ENCODE peak calls at places on chromosomes 16 and 17, in six cellular contexts. A, U, I, J, O and N are unnamed samples.
A peak's percentile ranks its signal among the peaks of the same experiment; 100 is the strongest.

GRCh38 chr17:51050291-51051033 is 70.2 kb downstream of the SPAG9 start:
- DNase-seq in A (no peak), U (no peak), I (no peak), J (peak; percentile 23), O (peak; percentile 64), N (no peak)

GRCh38 chr17:14604920-14605599 is 304.2 kb downstream of the HS3ST3B1 start:
- DNase-seq in A (no peak), U (no peak), I (no peak), J (no peak), O (no peak), N (no peak)

GRCh38 chr16:89899879-89900481 is 18.7 kb upstream of the MC1R start:
- DNase-seq in A (no peak), U (peak; percentile 48), I (no peak), J (no peak), O (no peak), N (peak; percentile 65)

GRCh38 chr17:163514-164103 is 17.8 kb downstream of the DOC2B start:
- DNase-seq in A (no peak), U (no peak), I (no peak), J (no peak), O (no peak), N (no peak)

GRCh38 chr16:48383877-48384304 is 1.3 kb downstream of the SIAH1 start:
- DNase-seq in A (no peak), U (peak; percentile 38), I (no peak), J (peak; percentile 41), O (no peak), N (no peak)

GRCh38 chr16:77955127-77955526 is 67.2 kb upstream of the CLEC3A start:
- DNase-seq in A (no peak), U (no peak), I (no peak), J (no peak), O (no peak), N (no peak)

GRCh38 chr17:71330099-71330375 is 790.8 kb upstream of the SOX9 start:
- DNase-seq in A (no peak), U (no peak), I (no peak), J (peak; percentile 59), O (no peak), N (no peak)

GRCh38 chr17:41519501-41520224 is 973 bp upstream of the KRT15 start:
- DNase-seq in A (no peak), U (no peak), I (no peak), J (no peak), O (no peak), N (no peak)

GRCh38 chr17:81386646-81387234 is 8.5 kb upstream of the BAHCC1 start:
- DNase-seq in A (no peak), U (no peak), I (no peak), J (no peak), O (no peak), N (peak; percentile 59)

GRCh38 chr16:30053376-30054015 is 12.1 kb upstream of the ALDOA start:
- DNase-seq in A (no peak), U (peak; percentile 68), I (no peak), J (peak; percentile 62), O (no peak), N (peak; percentile 67)

GRCh38 chr16:11391576-11391975 is 46.3 kb downstream of the RMI2 start:
- DNase-seq in A (no peak), U (no peak), I (no peak), J (no peak), O (no peak), N (no peak)

GRCh38 chr16:47574091-47575054 is 113.2 kb downstream of the PHKB start:
- DNase-seq in A (no peak), U (no peak), I (no peak), J (peak; percentile 79), O (peak; percentile 18), N (peak; percentile 27)

GRCh38 chr17:35313875-35314409 is 59.5 kb downstream of the SLFN11 start:
- DNase-seq in A (no peak), U (no peak), I (no peak), J (no peak), O (peak; percentile 13), N (no peak)

GRCh38 chr16:19245326-19245925 is 40.1 kb upstream of the CLEC19A start:
- DNase-seq in A (no peak), U (no peak), I (no peak), J (no peak), O (no peak), N (no peak)

GRCh38 chr17:50149425-50150353 is 788 bp downstream of the PPP1R9B start:
- DNase-seq in A (no peak), U (no peak), I (no peak), J (peak; percentile 67), O (no peak), N (peak; percentile 64)

GRCh38 chr16:66325977-66326376 is 40.5 kb upstream of the CDH5 start:
- DNase-seq in A (no peak), U (no peak), I (no peak), J (no peak), O (no peak), N (no peak)

GRCh38 chr17:59848385-59848668 is 44.4 kb downstream of the TUBD1 start:
- DNase-seq in A (no peak), U (no peak), I (no peak), J (no peak), O (no peak), N (no peak)

GRCh38 chr17:32786169-32786568 is 90.8 kb downstream of the MYO1D start:
- DNase-seq in A (no peak), U (no peak), I (no peak), J (no peak), O (no peak), N (no peak)

GRCh38 chr16:81457326-81458133 is 12.9 kb downstream of the CMIP start:
- DNase-seq in A (peak; percentile 16), U (peak; percentile 53), I (no peak), J (peak; percentile 80), O (no peak), N (peak; percentile 77)

GRCh38 chr17:39400547-39401411 is 647 bp downstream of the FBXL20 start:
- DNase-seq in A (no peak), U (no peak), I (peak; percentile 8), J (no peak), O (no peak), N (peak; percentile 31)

GRCh38 chr17:16886655-16887322 is 85.1 kb downstream of the TNFRSF13B start:
- DNase-seq in A (no peak), U (no peak), I (no peak), J (no peak), O (no peak), N (no peak)

GRCh38 chr16:66930189-66930588 is 4.0 kb downstream of the CIAO2B start:
- DNase-seq in A (no peak), U (peak; percentile 70), I (no peak), J (peak; percentile 45), O (no peak), N (no peak)

GRCh38 chr17:16933317-16934132 is 38.4 kb downstream of the TNFRSF13B start:
- DNase-seq in A (no peak), U (no peak), I (no peak), J (no peak), O (peak; percentile 18), N (no peak)

GRCh38 chr16:89924298-89924924 is 1.3 kb downstream of the TUBB3 start:
- DNase-seq in A (no peak), U (peak; percentile 52), I (no peak), J (peak; percentile 36), O (no peak), N (peak; percentile 64)

GRCh38 chr16:1984347-1985225 is 593 bp downstream of the GFER start:
- DNase-seq in A (no peak), U (no peak), I (no peak), J (peak; percentile 42), O (no peak), N (peak; percentile 51)

GRCh38 chr17:42317256-42317966 is 29.1 kb downstream of the STAT5A start:
- DNase-seq in A (no peak), U (no peak), I (no peak), J (no peak), O (no peak), N (no peak)

GRCh38 chr17:37162800-37163199 is 213.0 kb upstream of the C17orf78 start:
- DNase-seq in A (no peak), U (no peak), I (no peak), J (no peak), O (no peak), N (no peak)

GRCh38 chr16:85372627-85373372 is 240.3 kb upstream of the GSE1 start:
- DNase-seq in A (peak; percentile 30), U (peak; percentile 77), I (peak; percentile 26), J (peak; percentile 84), O (no peak), N (peak; percentile 88)

GRCh38 chr16:50697881-50698767 is 4.7 kb downstream of the NOD2 start:
- DNase-seq in A (peak; percentile 8), U (peak; percentile 7), I (peak; percentile 44), J (peak; percentile 44), O (peak; percentile 70), N (peak; percentile 73)

GRCh38 chr16:49514391-49514980 is 140.9 kb downstream of the C16orf78 start:
- DNase-seq in A (no peak), U (no peak), I (no peak), J (no peak), O (no peak), N (no peak)

GRCh38 chr16:2609827-2610470 is 72.1 kb downstream of the PDPK1 start:
- DNase-seq in A (no peak), U (no peak), I (no peak), J (no peak), O (no peak), N (no peak)

GRCh38 chr17:77186141-77186604 is 45.4 kb downstream of the SEC14L1 start:
- DNase-seq in A (no peak), U (no peak), I (no peak), J (no peak), O (no peak), N (no peak)

GRCh38 chr16:30351586-30352419 is 3.3 kb downstream of the CD2BP2 start:
- DNase-seq in A (peak; percentile 84), U (peak; percentile 76), I (no peak), J (peak; percentile 92), O (no peak), N (peak; percentile 82)

GRCh38 chr16:80614908-80615696 is 74.3 kb downstream of the DYNLRB2 start:
- DNase-seq in A (no peak), U (peak; percentile 92), I (no peak), J (peak; percentile 99), O (no peak), N (peak; percentile 65)